ENCODE peak calls at places on chromosomes 13 and 19, in seven cellular contexts. C, Q, E, Y, U, L and R are unnamed samples.

GRCh38 chr13:110216006-110216402 is 91.0 kb downstream of the COL4A1 start:
- DNase-seq in C (no peak), Q (peak; percentile 58), E (no peak), Y (no peak), U (no peak), L (no peak), R (no peak)

GRCh38 chr19:18733196-18733647 is 49.7 kb downstream of the CRTC1 start:
- DNase-seq in C (no peak), Q (peak; percentile 92), E (peak; percentile 22), Y (peak; percentile 68), U (peak; percentile 50), L (no peak), R (no peak)

GRCh38 chr13:101535192-101535746 is 82.8 kb downstream of the ITGBL1 start:
- DNase-seq in C (no peak), Q (no peak), E (peak; percentile 37), Y (no peak), U (peak; percentile 61), L (no peak), R (no peak)

GRCh38 chr13:113597386-113598080 is 13.0 kb downstream of the TFDP1 start:
- DNase-seq in C (peak; percentile 69), Q (no peak), E (no peak), Y (no peak), U (no peak), L (no peak), R (no peak)

GRCh38 chr19:33373701-33374405 is at the start of gene CEBPG:
- DNase-seq in C (peak; percentile 87), Q (peak; percentile 70), E (peak; percentile 55), Y (peak; percentile 56), U (peak; percentile 91), L (peak; percentile 57), R (no peak)

GRCh38 chr19:45972944-45973525 is 630 bp downstream of the NOVA2 start:
- DNase-seq in C (no peak), Q (no peak), E (no peak), Y (no peak), U (peak; percentile 10), L (no peak), R (no peak)

GRCh38 chr13:29935309-29935981 is 85.0 kb upstream of the UBL3 start:
- DNase-seq in C (no peak), Q (no peak), E (no peak), Y (no peak), U (no peak), L (peak; percentile 49), R (no peak)

GRCh38 chr19:6260912-6261636 is 18.7 kb downstream of the MLLT1 start:
- DNase-seq in C (peak; percentile 77), Q (peak; percentile 47), E (peak; percentile 37), Y (peak; percentile 30), U (peak; percentile 41), L (peak; percentile 26), R (no peak)

GRCh38 chr13:69856331-69856730 is 251.3 kb upstream of the ATXN8OS start:
- DNase-seq in C (no peak), Q (no peak), E (no peak), Y (no peak), U (no peak), L (no peak), R (no peak)

GRCh38 chr19:18562086-18562485 is 4.4 kb downstream of the KXD1 start:
- DNase-seq in C (peak; percentile 91), Q (no peak), E (peak; percentile 56), Y (peak; percentile 88), U (peak; percentile 27), L (no peak), R (no peak)

GRCh38 chr19:30036154-30037129 is 94.4 kb downstream of the URI1 start:
- DNase-seq in C (no peak), Q (peak; percentile 3), E (peak; percentile 9), Y (peak; percentile 7), U (peak; percentile 45), L (no peak), R (peak; percentile 19)

GRCh38 chr19:16623576-16623975 is 4.4 kb downstream of the MED26 start:
- DNase-seq in C (no peak), Q (no peak), E (no peak), Y (no peak), U (no peak), L (no peak), R (no peak)

GRCh38 chr13:73757471-73758233 is 376.6 kb downstream of the KLF12 start:
- DNase-seq in C (no peak), Q (peak; percentile 31), E (no peak), Y (no peak), U (no peak), L (no peak), R (no peak)

GRCh38 chr19:58002384-58003152 is at the start of gene ZNF606:
- DNase-seq in C (peak; percentile 96), Q (peak; percentile 89), E (peak; percentile 88), Y (peak; percentile 89), U (peak; percentile 94), L (peak; percentile 74), R (peak; percentile 21)

GRCh38 chr19:42068756-42069571 is 1.0 kb downstream of the GRIK5 start:
- DNase-seq in C (no peak), Q (no peak), E (no peak), Y (no peak), U (no peak), L (no peak), R (no peak)

GRCh38 chr13:42969558-42970172 is 22.4 kb downstream of the EPSTI1 start:
- DNase-seq in C (peak; percentile 93), Q (peak; percentile 66), E (peak; percentile 78), Y (peak; percentile 76), U (peak; percentile 76), L (peak; percentile 78), R (no peak)

GRCh38 chr13:112056284-112056727 is 10.6 kb upstream of the SOX1 start:
- DNase-seq in C (no peak), Q (no peak), E (no peak), Y (no peak), U (no peak), L (no peak), R (no peak)

GRCh38 chr19:48962029-48962848 is 2.9 kb upstream of the FTL start:
- DNase-seq in C (no peak), Q (peak; percentile 53), E (peak; percentile 56), Y (peak; percentile 33), U (peak; percentile 33), L (peak; percentile 87), R (no peak)

GRCh38 chr13:48401480-48401879 is 11.4 kb downstream of the LPAR6 start:
- DNase-seq in C (no peak), Q (no peak), E (no peak), Y (no peak), U (peak; percentile 59), L (no peak), R (no peak)

GRCh38 chr19:29855771-29856510 is 44.1 kb downstream of the CCNE1 start:
- DNase-seq in C (peak; percentile 20), Q (no peak), E (no peak), Y (no peak), U (no peak), L (no peak), R (no peak)

GRCh38 chr19:7654401-7654800 is 14.4 kb upstream of the RETN start:
- DNase-seq in C (no peak), Q (no peak), E (no peak), Y (no peak), U (peak; percentile 18), L (no peak), R (no peak)

GRCh38 chr13:110483386-110483785 is 78.1 kb downstream of the RAB20 start:
- DNase-seq in C (no peak), Q (no peak), E (no peak), Y (no peak), U (no peak), L (no peak), R (no peak)

DNA sequence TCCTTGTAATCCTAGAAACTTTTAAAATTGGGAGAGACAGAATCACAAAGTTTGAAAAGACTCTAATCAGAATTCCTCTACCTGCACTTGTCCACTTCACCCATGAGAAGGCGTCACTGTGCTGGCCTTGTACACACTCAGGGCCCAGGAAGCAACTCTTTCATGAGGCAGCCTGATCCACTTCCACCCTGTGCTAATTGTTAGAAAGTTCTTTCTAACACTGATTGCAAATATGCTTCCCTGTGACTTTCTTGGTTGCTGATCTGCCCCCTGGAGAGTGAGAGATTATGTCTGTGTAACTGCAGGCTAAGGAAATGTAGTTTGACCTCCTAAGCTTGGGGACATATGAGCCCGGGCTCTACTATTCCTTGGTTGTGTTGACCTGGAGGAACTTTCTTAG is 494.6 kb downstream of the MYO16 start:
- DNase-seq in C (no peak), Q (no peak), E (no peak), Y (no peak), U (no peak), L (peak; percentile 68), R (no peak)
- H3K4me3 ChIP-seq in C (no peak overlapping the region), Q (no peak overlapping the region), E (no peak overlapping the region), Y (no peak overlapping the region), U (no peak overlapping the region), L (no peak overlapping the region), R (no peak overlapping the region)

GRCh38 chr13:103394670-103395069 is 328.5 kb upstream of the SLC10A2 start:
- DNase-seq in C (no peak), Q (no peak), E (no peak), Y (no peak), U (no peak), L (no peak), R (no peak)

DNA sequence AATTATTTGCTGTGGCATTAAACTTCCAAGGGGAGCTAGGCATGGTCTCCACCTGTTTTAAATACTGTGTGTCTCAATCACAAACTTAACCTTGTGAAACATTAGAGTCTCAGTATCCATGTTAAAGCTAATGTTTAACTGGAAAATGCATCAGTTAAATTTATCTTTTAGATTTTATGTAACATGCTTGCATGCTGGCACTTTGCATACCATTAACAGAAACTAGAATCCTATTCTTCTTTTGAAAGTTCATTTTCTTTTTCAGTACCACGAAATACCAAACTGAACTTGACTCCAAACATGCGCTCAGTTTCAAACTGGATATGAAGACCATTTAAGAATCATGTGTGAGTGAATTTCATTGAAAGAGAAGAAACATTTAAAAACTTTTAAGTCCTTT is 328.9 kb upstream of the SLC10A2 start:
- DNase-seq in C (no peak), Q (no peak), E (no peak), Y (no peak), U (no peak), L (no peak), R (no peak)
- H3K4me3 ChIP-seq in C (no peak overlapping the region), Q (no peak overlapping the region), E (no peak overlapping the region), Y (no peak overlapping the region), U (no peak overlapping the region), L (no peak overlapping the region), R (no peak overlapping the region)

DNA sequence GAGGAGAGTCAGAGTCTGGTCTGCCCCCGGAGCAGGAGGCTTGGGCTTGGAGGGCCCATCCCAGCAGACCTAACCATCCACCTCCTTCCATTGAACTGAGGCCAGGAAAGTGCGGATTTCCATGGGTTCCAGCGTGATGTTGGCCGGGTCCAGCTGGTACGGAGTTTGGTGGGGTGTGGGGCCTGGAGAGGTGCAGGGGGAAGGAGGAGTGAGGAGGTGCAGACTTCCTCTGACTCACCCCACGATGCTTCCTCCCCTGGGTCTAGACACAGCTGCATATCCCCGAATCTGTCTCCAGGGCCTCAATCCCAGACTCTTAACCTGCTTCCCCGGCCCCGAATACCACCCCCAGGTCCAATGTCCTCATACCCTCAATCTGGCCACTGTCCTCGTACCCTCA is 20.0 kb downstream of the MAN2B1 start:
- DNase-seq in C (peak; percentile 55), Q (no peak), E (no peak), Y (no peak), U (no peak), L (peak; percentile 25), R (no peak)
- H3K4me3 ChIP-seq in C (no peak overlapping the region), Q (no peak overlapping the region), E (no peak overlapping the region), Y (no peak overlapping the region), U (no peak overlapping the region), L (no peak overlapping the region), R (no peak overlapping the region)

DNA sequence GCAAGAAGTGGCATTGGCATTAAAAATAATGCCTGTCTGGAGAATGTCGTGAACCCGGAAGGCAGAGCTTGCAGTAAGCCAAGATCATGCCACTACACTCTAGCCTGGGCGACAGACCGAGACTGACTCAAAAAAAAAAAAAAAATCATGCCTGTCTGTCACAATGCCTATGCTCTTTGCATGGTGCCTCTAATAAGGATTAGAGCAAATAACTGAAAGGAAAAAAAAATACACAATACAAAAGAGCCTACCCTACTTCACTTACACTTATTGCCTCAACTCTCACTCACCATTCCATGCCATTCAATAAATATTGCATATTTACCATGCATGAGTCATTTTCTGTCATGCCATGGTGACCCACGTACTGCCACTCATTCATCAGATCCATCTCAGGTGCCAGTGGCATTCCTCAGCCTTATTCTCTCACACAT is 49.1 kb downstream of the TBC1D4 start:
- DNase-seq in C (no peak), Q (no peak), E (no peak), Y (no peak), U (no peak), L (no peak), R (no peak)
- H3K4me3 ChIP-seq in C (no peak overlapping the region), Q (no peak overlapping the region), E (no peak overlapping the region), Y (no peak overlapping the region), U (no peak overlapping the region), L (no peak overlapping the region), R (no peak overlapping the region)